ENCODE peak calls at places on chromosomes 16 and 17, in six cellular contexts. D is choroid plexus epithelial cell, O is upper lobe of right lung, Y is AG09309, R is AG10803, B is fibroblast of pulmonary artery. F is an unnamed sample.

GRCh38 chr16:28192811-28193529 is 18.8 kb downstream of the XPO6 start:
- DNase-seq in D (no peak), O (peak; percentile 72), Y (no peak), R (no peak), B (no peak), F (peak; percentile 47)

GRCh38 chr17:33038740-33039139 is 47.1 kb downstream of the SPACA3 start:
- DNase-seq in D (peak; percentile 24), O (no peak), Y (no peak), R (peak; percentile 40), B (peak; percentile 67), F (no peak)

GRCh38 chr17:60154616-60155426 is 5.0 kb downstream of the CA4 start:
- DNase-seq in D (peak; percentile 66), O (peak; percentile 54), Y (peak; percentile 58), R (peak; percentile 84), B (peak; percentile 85), F (no peak)

GRCh38 chr16:2840914-2841313 is 10.8 kb downstream of the ZG16B start:
- DNase-seq in D (no peak), O (peak; percentile 38), Y (no peak), R (no peak), B (no peak), F (no peak)

GRCh38 chr16:88736496-88736895 is 30.2 kb downstream of the CTU2 start:
- DNase-seq in D (no peak), O (no peak), Y (no peak), R (no peak), B (no peak), F (no peak)

GRCh38 chr16:66660422-66661209 is 35.9 kb downstream of the CMTM4 start:
- DNase-seq in D (peak; percentile 90), O (peak; percentile 73), Y (peak; percentile 56), R (peak; percentile 86), B (peak; percentile 87), F (no peak)

GRCh38 chr17:80824549-80825470 is 166.8 kb upstream of the CHMP6 start:
- DNase-seq in D (no peak), O (peak; percentile 30), Y (no peak), R (no peak), B (no peak), F (no peak)

GRCh38 chr17:55889271-55889670 is 138.4 kb downstream of the PCTP start:
- DNase-seq in D (no peak), O (no peak), Y (no peak), R (no peak), B (no peak), F (no peak)

GRCh38 chr17:78665952-78666920 is 89.0 kb upstream of the DNAH17 start:
- DNase-seq in D (peak; percentile 43), O (peak; percentile 68), Y (no peak), R (peak; percentile 30), B (no peak), F (peak; percentile 31)

GRCh38 chr17:11391134-11391533 is 150.1 kb downstream of the SHISA6 start:
- DNase-seq in D (no peak), O (no peak), Y (no peak), R (no peak), B (no peak), F (no peak)

GRCh38 chr16:81335669-81336068 is 20.9 kb downstream of the GAN start:
- DNase-seq in D (no peak), O (no peak), Y (no peak), R (no peak), B (no peak), F (no peak)

GRCh38 chr17:2396568-2397246 is 4.2 kb downstream of the MNT start:
- DNase-seq in D (peak; percentile 99), O (peak; percentile 96), Y (peak; percentile 96), R (peak; percentile 97), B (peak; percentile 99), F (no peak)

GRCh38 chr17:75872434-75873351 is 5.7 kb downstream of the TRIM47 start:
- DNase-seq in D (peak; percentile 86), O (peak; percentile 72), Y (no peak), R (peak; percentile 82), B (peak; percentile 89), F (no peak)

GRCh38 chr17:44222112-44222869 is 2.8 kb upstream of the UBTF start:
- DNase-seq in D (peak; percentile 73), O (peak; percentile 90), Y (no peak), R (peak; percentile 81), B (peak; percentile 79), F (peak; percentile 41)

GRCh38 chr17:78820841-78821240 is 19.8 kb downstream of the USP36 start:
- DNase-seq in D (no peak), O (no peak), Y (no peak), R (no peak), B (no peak), F (no peak)

GRCh38 chr17:28372203-28372944 is 880 bp downstream of the SARM1 start:
- DNase-seq in D (peak; percentile 23), O (peak; percentile 65), Y (no peak), R (peak; percentile 32), B (peak; percentile 24), F (no peak)

GRCh38 chr17:5821057-5821456 is 236.7 kb upstream of the NLRP1 start:
- DNase-seq in D (no peak), O (no peak), Y (no peak), R (peak; percentile 36), B (no peak), F (no peak)

GRCh38 chr16:65180986-65181710 is 59.3 kb upstream of the CDH11 start:
- DNase-seq in D (peak; percentile 34), O (no peak), Y (no peak), R (peak; percentile 72), B (no peak), F (no peak)

GRCh38 chr17:73313526-73314127 is 1.8 kb upstream of the CDC42EP4 start:
- DNase-seq in D (no peak), O (no peak), Y (no peak), R (no peak), B (peak; percentile 46), F (no peak)

GRCh38 chr17:30905742-30906100 is 317 bp downstream of the TEFM start:
- DNase-seq in D (no peak), O (no peak), Y (no peak), R (no peak), B (peak; percentile 7), F (no peak)

GRCh38 chr16:79269211-79269863 is 331.2 kb downstream of the MAF start:
- DNase-seq in D (no peak), O (no peak), Y (no peak), R (no peak), B (no peak), F (no peak)

GRCh38 chr17:49992191-49992932 is 2.7 kb downstream of the DLX3 start:
- DNase-seq in D (no peak), O (no peak), Y (no peak), R (no peak), B (no peak), F (no peak)

GRCh38 chr17:49995055-49995738 is at the start of gene DLX3:
- DNase-seq in D (peak; percentile 65), O (peak; percentile 89), Y (peak; percentile 27), R (peak; percentile 63), B (peak; percentile 72), F (no peak)

GRCh38 chr17:49994085-49995054 is 654 bp downstream of the DLX3 start:
- DNase-seq in D (no peak), O (peak; percentile 68), Y (no peak), R (no peak), B (no peak), F (no peak)

GRCh38 chr17:49992933-49993422 is 2.0 kb downstream of the DLX3 start:
- DNase-seq in D (no peak), O (peak; percentile 47), Y (no peak), R (no peak), B (no peak), F (no peak)

DNA sequence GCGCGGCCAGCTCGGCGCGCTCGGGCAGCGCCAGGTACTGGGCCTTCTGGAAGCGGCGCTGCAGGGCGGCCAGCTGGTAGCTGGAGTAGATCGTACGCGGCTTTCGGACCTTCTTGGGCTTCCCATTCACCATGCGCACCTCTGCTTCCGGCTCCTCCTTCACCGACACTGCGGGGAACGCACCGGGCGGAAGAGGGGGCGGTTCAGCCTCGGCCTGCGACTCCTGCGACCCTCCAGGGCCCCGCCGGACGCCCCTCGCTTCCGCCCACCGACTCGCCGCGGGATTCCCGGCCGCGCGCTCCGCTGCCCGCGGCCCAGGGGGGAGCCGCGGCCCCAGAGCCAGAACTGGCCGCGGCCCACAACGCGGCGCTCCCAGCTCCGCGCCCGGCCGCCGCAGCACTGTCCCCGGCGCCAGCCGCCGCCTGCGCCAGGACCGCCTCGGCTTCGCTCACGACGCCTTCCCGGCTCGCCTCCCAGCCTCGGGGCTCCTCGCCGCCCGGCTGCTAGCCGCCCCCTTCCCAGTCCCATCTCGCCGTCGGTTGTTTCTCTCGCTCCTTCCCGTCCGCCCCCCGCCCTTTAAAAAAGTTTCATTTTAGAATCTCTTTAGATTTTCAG is 1.5 kb downstream of the DLX3 start:
- DNase-seq in D (no peak), O (peak; percentile 70), Y (no peak), R (no peak), B (peak; percentile 7), F (no peak)
- TF ChIP-seq CTCF in D (no peak), O (no peak), Y (no peak), R (no peak), B (no peak), F (no peak)

DNA sequence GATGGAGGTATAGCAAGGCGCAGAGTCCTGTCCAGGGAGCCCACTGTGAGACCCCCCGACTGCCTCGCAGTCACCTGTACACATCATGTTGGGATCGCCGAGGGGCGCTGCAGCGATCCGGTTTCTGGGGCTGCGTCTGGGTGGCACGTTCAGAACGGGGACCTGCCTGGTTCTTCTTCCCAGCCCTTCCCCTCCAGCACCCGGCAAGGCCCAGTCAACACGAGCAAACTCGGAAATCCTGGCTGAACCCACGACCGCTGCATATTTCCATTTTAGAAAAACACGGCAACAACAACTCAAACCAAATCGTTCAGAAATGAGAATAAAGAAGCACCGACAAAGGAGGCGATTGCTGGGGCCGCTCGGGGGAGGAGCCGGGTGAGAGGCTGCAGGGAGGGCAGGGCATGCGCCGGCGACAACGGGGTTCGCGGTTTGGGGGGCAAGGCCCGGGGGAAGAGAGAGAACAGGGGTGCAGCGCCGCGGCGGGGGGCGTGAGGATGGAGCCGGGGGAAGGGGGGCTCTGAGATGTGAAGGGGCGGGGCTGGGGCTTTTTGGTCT is 597 bp downstream of the HSDL1 start:
- DNase-seq in D (peak; percentile 24), O (peak; percentile 76), Y (no peak), R (no peak), B (peak; percentile 13), F (peak; percentile 24)
- TF ChIP-seq CTCF in D (peak; percentile 35), O (no peak), Y (peak; percentile 17), R (no peak), B (no peak), F (no peak)

DNA sequence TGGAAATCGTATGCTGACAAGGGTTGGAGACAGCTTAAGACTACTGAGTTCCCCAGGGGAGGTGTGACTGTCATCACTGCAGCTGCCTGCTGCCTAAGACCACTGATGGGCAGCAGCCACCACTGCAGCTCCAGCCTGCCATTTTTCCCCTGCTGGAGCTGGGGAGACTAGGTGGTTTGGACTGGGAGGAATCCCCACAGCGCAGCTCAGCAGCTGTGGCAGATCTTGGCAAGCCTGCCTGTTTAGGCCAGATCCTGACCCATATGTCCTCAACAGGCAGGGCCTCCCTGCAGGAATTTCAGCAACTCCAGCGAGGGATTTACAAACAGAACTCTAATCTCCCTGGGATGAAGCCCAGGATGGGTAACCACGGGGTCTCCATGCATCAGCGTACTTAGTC is 356.4 kb upstream of the TOM1L1 start:
- DNase-seq in D (no peak), O (no peak), Y (no peak), R (no peak), B (no peak), F (no peak)
- TF ChIP-seq CTCF in D (no peak), O (no peak), Y (no peak), R (no peak), B (no peak), F (no peak)

DNA sequence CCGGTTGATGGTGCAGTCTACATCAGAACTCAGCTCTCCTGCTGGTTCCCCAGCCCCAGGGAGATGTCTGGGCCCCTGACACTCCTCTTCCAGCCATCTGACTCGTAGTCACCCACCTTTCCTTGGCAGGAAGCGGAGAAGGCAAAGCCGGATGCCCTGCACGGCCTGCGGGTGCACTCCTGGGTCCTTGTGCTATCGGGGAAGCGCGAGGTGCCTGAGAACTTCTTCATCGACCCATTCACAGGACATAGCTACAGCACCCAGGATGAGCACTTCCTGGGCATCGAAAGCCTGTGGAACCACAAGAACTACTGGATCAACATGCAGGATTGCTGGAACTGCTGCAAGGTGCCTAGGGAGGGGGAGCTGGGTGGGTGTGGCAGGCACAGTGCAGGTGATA is 12.7 kb downstream of the DRC7 start:
- DNase-seq in D (no peak), O (no peak), Y (no peak), R (no peak), B (no peak), F (no peak)
- TF ChIP-seq CTCF in D (no peak), O (no peak), Y (no peak), R (no peak), B (no peak), F (no peak)

F was measured in natural killer cell.